ENCODE peak calls at places on chromosome 15, in ten cellular contexts. O is heart right ventricle; E is naive thymus-derived CD4-positive, alpha-beta T cell; U is fibroblast of lung; W is left ventricle myocardium inferior; B is GM23338; D is cardiac muscle cell; Y is small intestine; P is psoas muscle; R is A673. K is an unnamed sample. For H3K4me1 and H3K36me3, the result is how much of the 10 kb centered on the place peaks cover.

GRCh38 chr15:71753346-71753745 is 57.0 kb upstream of the NR2E3 start:
- DNase-seq in O (no peak), E (no peak), U (peak), W (no peak), B (no peak), D (no peak), Y (no peak), P (no peak), R (no peak), K (no peak)

GRCh38 chr15:89375093-89376062 is 40.8 kb upstream of the POLG start:
- DNase-seq in O (no peak), E (no peak), U (no peak), W (no peak), B (peak), D (no peak), Y (no peak), P (no peak), R (no peak), K (no peak)

GRCh38 chr15:62999923-63000484 is 42.5 kb upstream of the TPM1 start:
- DNase-seq in O (no peak), E (no peak), U (no peak), W (peak), B (peak), D (no peak), Y (no peak), P (no peak), R (no peak), K (no peak)

GRCh38 chr15:96290679-96291078 is 39.8 kb upstream of the NR2F2 start:
- DNase-seq in O (no peak), E (no peak), U (no peak), W (no peak), B (no peak), D (no peak), Y (no peak), P (no peak), R (no peak), K (no peak)

GRCh38 chr15:58165661-58166060 is 27.5 kb downstream of the AQP9 start:
- DNase-seq in O (peak), E (no peak), U (peak), W (peak), B (no peak), D (peak), Y (peak), P (no peak), R (no peak), K (no peak)

GRCh38 chr15:83346342-83346741 is 61.9 kb upstream of the BNC1 start:
- DNase-seq in O (no peak), E (no peak), U (no peak), W (no peak), B (no peak), D (no peak), Y (no peak), P (no peak), R (no peak), K (no peak)

GRCh38 chr15:68538291-68538690 is 40.5 kb upstream of the CORO2B start:
- DNase-seq in O (no peak), E (no peak), U (no peak), W (no peak), B (no peak), D (no peak), Y (no peak), P (no peak), R (no peak), K (no peak)

GRCh38 chr15:94168250-94168649 is 63.1 kb upstream of the MCTP2 start:
- DNase-seq in O (no peak), E (no peak), U (no peak), W (no peak), B (peak), D (no peak), Y (peak), P (no peak), R (no peak), K (peak)

GRCh38 chr15:45645026-45645980 is 10.5 kb downstream of the SQOR start:
- DNase-seq in O (no peak), E (no peak), U (peak), W (no peak), B (no peak), D (no peak), Y (no peak), P (no peak), R (no peak), K (no peak)

GRCh38 chr15:27486036-27486435 is 515.1 kb downstream of the GABRG3 start:
- DNase-seq in O (no peak), E (no peak), U (peak), W (no peak), B (no peak), D (no peak), Y (no peak), P (no peak), R (no peak), K (no peak)

GRCh38 chr15:77542491-77543001 is 90.2 kb downstream of the LINGO1 start:
- DNase-seq in O (no peak), E (no peak), U (peak), W (no peak), B (no peak), D (no peak), Y (no peak), P (no peak), R (no peak), K (no peak)
- H3K4me1 ChIP-seq in O (half or more), E (under half), U (under half), W (half or more), B (under half), D (under half), Y (under half), P (under half), R (under half), K (under half)

DNA sequence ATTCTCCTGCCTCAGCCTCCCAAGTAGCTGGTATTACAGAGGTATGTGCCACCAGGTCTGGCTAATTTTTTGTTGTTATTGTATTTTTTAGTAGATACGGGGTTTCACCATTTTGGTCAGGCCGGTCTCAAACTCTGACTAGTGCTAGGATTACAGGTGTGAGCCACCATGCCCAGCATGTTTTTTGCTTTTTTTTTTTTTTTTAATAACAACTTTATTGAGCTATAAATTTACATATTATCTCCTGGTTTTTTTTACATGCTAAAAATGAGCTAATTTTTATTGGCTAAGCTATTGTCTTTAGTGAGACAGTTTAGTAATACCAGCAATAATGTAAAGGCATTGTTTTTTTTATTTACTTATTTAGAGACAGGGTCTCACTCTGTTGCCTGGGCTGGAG is 105.2 kb downstream of the PDE8A start:
- DNase-seq in O (no peak), E (no peak), U (no peak), W (no peak), B (no peak), D (no peak), Y (no peak), P (no peak), R (no peak), K (no peak)
- H3K36me3 ChIP-seq in O (under half), E (under half), U (under half), W (half or more), B (under half), D (under half), Y (under half), P (under half), R (half or more), K (under half)

DNA sequence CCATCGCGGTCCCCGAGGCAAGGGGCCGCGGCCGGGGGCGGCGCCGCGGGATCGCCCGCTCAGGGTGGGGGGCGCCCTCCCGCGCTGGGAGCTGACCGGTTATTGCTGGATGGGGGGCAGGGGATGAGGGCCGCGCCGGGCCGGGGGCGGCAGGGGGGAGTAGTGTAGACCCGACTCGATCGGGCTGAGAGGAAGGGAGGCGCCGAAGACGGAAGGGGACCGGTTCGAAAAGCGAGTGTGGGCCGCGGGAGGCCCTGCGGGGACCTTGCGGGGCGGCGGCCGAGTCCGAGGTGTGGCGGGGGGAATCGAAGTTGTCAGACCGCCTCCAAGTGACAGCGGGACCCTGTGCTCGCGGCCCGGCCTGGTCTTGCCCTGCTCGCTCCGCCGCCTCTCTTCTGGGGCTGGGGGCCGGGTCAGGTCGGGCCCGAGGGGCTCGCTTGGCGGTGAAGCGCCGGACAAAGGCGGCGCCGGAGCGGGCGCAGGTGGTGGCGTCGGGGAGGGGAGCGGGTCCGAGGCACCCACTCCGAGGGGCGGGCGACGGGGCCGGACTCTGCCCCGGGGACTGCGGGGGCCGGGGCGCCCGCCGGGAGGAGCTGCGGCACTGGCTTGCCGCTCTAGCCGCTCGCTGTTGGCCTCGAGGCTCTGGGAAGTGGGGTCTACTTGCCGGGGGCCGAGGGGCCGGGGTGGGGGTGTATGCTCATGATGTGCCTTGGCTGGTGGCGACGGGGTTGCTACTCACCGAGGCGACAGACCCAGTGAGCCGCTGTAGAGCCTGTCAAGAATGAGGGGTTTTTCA is 1.2 kb downstream of the BAHD1 start:
- DNase-seq in O (no peak), E (peak), U (no peak), W (no peak), B (peak), D (peak), Y (peak), P (peak), R (no peak), K (no peak)
- H3K4me1 ChIP-seq in O (half or more), E (under half), U (under half), W (half or more), B (half or more), D (under half), Y (under half), P (under half), R (under half), K (under half)

GRCh38 chr15:42175671-42176070 is 19.2 kb upstream of the PLA2G4F start:
- DNase-seq in O (no peak), E (no peak), U (no peak), W (no peak), B (no peak), D (no peak), Y (no peak), P (no peak), R (no peak), K (no peak)
- H3K36me3 ChIP-seq in O (under half), E (under half), U (under half), W (half or more), B (under half), D (under half), Y (under half), P (under half), R (under half), K (under half)

GRCh38 chr15:85499498-85499897 is 119.1 kb downstream of the AKAP13 start:
- DNase-seq in O (no peak), E (no peak), U (peak), W (no peak), B (no peak), D (peak), Y (no peak), P (no peak), R (peak), K (no peak)

GRCh38 chr15:85503151-85503797 is 122.9 kb downstream of the AKAP13 start:
- DNase-seq in O (no peak), E (no peak), U (no peak), W (no peak), B (no peak), D (no peak), Y (no peak), P (no peak), R (no peak), K (no peak)

GRCh38 chr15:85500060-85500708 is 119.8 kb downstream of the AKAP13 start:
- DNase-seq in O (no peak), E (no peak), U (no peak), W (no peak), B (no peak), D (peak), Y (no peak), P (no peak), R (no peak), K (no peak)

GRCh38 chr15:85500729-85501128 is 120.3 kb downstream of the AKAP13 start:
- DNase-seq in O (peak), E (no peak), U (peak), W (peak), B (no peak), D (peak), Y (no peak), P (no peak), R (no peak), K (no peak)

DNA sequence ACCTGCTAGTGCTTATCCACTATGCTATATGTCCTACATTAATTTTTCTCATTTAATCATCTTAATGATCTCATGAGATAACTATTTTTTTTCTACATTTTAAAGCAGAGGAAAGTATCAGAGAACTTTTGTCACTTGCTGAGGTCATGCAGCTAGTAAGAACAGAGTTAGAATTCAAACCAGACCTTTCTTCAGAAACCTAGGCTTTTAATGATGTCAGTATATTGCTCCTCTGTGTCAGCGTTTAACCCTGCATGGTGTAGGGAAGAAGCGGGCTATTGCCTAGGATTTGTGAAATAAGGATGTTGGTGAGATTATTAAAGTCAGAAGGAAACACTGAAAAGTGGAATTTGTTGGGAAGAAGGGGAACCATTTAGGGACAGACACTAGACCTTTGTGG is 121.2 kb downstream of the AKAP13 start:
- DNase-seq in O (no peak), E (no peak), U (no peak), W (no peak), B (no peak), D (no peak), Y (no peak), P (no peak), R (no peak), K (no peak)
- H3K4me1 ChIP-seq in O (half or more), E (under half), U (under half), W (half or more), B (under half), D (under half), Y (under half), P (under half), R (under half), K (under half)

DNA sequence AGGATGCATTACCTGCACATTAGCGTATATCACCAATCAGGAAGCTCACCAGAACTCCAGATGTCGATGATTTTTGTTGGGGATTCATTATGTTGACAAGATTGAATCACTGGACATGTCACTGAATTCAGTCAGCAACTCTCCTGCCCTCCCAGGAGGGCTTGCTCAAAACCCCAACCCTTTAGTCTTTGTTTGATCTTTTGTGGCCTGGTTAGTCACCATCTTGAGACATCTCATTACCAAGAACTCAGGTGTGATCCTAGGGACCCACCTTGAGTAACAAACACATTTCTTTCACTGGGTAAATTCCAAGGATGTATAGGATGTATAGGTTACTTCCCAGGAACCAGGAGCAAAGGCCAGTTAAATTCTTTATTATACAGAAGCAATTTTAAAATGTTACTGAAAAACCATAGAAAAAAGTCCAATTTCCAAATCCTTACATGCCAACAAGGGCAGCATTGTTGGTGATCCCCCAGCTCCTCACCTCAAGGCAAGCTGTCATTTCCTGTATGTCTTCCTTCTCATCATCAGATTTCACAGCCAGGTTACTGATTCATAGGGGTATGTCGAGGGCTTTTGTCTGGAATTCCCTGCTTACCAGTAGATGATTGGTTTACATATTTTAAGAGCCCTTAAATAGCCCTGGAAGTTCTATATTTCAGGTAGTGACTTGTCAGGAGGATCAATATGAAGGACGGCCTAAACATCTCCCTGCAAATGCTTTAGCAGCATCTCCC is 11.7 kb downstream of the SNRPN start:
- DNase-seq in O (no peak), E (no peak), U (no peak), W (no peak), B (no peak), D (no peak), Y (no peak), P (no peak), R (no peak), K (no peak)
- H3K36me3 ChIP-seq in O (under half), E (under half), U (under half), W (half or more), B (half or more), D (under half), Y (under half), P (under half), R (half or more), K (under half)

DNA sequence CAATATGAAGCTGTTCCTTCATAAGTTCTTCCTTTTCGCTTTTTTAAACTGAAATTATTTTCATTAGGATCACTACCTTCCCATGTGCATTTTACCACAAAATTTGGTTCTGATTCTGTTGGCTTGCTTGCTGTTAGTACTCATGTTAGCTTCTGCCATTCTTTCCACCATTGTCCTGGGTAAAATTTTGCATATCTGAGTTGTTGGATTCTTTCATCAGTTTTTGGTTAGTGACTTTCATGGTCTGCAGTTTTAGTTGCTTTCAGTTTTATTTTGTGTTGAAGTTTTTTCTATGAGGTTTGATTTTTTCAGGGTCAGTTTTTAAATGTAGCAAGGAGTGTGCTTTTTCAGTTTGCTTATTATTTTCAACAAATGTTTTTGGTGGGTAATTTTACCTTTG is 71.9 kb downstream of the SMAD3 start:
- DNase-seq in O (no peak), E (no peak), U (no peak), W (no peak), B (no peak), D (no peak), Y (no peak), P (no peak), R (no peak), K (no peak)
- H3K4me1 ChIP-seq in O (half or more), E (half or more), U (half or more), W (half or more), B (under half), D (half or more), Y (under half), P (half or more), R (under half), K (half or more)